ENCODE peak calls at places on chromosomes 4 and X, in four cellular contexts. Z is type B pancreatic cell, U is psoas muscle, B is fibroblast of lung. Q is an unnamed sample.

GRCh38 chr4:2583517-2583916 is 47.1 kb downstream of the FAM193A start:
- DNase-seq in U (no peak), Z (no peak), B (peak; percentile 53), Q (no peak)

GRCh38 chrX:120428309-120428708 is 40.8 kb downstream of the LAMP2 start:
- DNase-seq in U (no peak), B (peak; percentile 31), Z (no peak), Q (no peak)

GRCh38 chr4:89598602-89599001 is 238.4 kb downstream of the SNCA start:
- DNase-seq in U (no peak), Z (no peak), B (peak; percentile 48), Q (no peak)

GRCh38 chr4:15778742-15779231 is 659 bp downstream of the CD38 start:
- DNase-seq in Z (no peak), B (no peak), U (peak; percentile 62), Q (no peak)

GRCh38 chr4:5084911-5085475 is 33.7 kb downstream of the STK32B start:
- DNase-seq in U (no peak), Z (no peak), B (no peak), Q (no peak)

GRCh38 chr4:127781303-127782024 is 658 bp upstream of the HSPA4L start:
- DNase-seq in B (peak; percentile 64), U (peak; percentile 65), Z (no peak), Q (no peak)

GRCh38 chrX:83916525-83916924 is 55.6 kb downstream of the CYLC1 start:
- DNase-seq in U (no peak), Z (no peak), B (no peak), Q (no peak)

GRCh38 chr4:2231082-2231481 is 10.8 kb downstream of the HAUS3 start:
- DNase-seq in U (no peak), B (no peak), Z (no peak), Q (no peak)

GRCh38 chr4:85762204-85762884 is 287.4 kb downstream of the ARHGAP24 start:
- DNase-seq in Z (no peak), U (no peak), B (peak; percentile 89), Q (no peak)

GRCh38 chr4:45453258-45453841 is 670.5 kb downstream of the GABRG1 start:
- DNase-seq in B (peak; percentile 49), U (no peak), Z (no peak), Q (no peak)

GRCh38 chr4:84470204-84470785 is 28.8 kb downstream of the NKX6-1 start:
- DNase-seq in Z (no peak), B (no peak), U (no peak), Q (no peak)

GRCh38 chr4:186642530-186642929 is 81.1 kb downstream of the FAT1 start:
- DNase-seq in Z (no peak), B (no peak), U (no peak), Q (no peak)

GRCh38 chrX:41302293-41302868 is 31.6 kb upstream of the DDX3X start:
- DNase-seq in B (no peak), U (no peak), Z (no peak), Q (no peak)

GRCh38 chr4:108172231-108172779 is 3.6 kb upstream of the LEF1 start:
- DNase-seq in Z (peak; percentile 76), B (peak; percentile 29), U (no peak), Q (peak; percentile 31)

GRCh38 chr4:8131210-8131609 is 27.4 kb downstream of the ABLIM2 start:
- DNase-seq in B (no peak), Z (no peak), U (no peak), Q (no peak)

GRCh38 chr4:110087116-110087708 is 111.2 kb downstream of the ELOVL6 start:
- DNase-seq in U (no peak), B (peak; percentile 84), Z (no peak), Q (no peak)

GRCh38 chr4:168917150-168917779 is 92.8 kb downstream of the CBR4 start:
- DNase-seq in Z (no peak), B (peak; percentile 77), U (no peak), Q (no peak)

GRCh38 chrX:38563006-38563405 is 1.7 kb downstream of the TSPAN7 start:
- DNase-seq in U (no peak), Z (no peak), B (no peak), Q (no peak)

GRCh38 chr4:38290360-38290759 is 330.2 kb downstream of the PTTG2 start:
- DNase-seq in U (no peak), B (peak; percentile 49), Z (no peak), Q (no peak)

GRCh38 chr4:103451341-103451740 is 253.2 kb upstream of the CENPE start:
- DNase-seq in Z (no peak), B (no peak), U (no peak), Q (no peak)

GRCh38 chrX:48897157-48897620 is 379 bp downstream of the TIMM17B start:
- DNase-seq in B (peak; percentile 62), Z (peak; percentile 77), U (peak; percentile 81), Q (peak; percentile 61)

GRCh38 chr4:154534296-154534695 is 15.9 kb downstream of the PLRG1 start:
- DNase-seq in B (no peak), Z (no peak), U (no peak), Q (no peak)

GRCh38 chrX:42948723-42949122 is 170.8 kb upstream of the PPP1R2C start:
- DNase-seq in U (no peak), B (no peak), Z (no peak), Q (no peak)

GRCh38 chr4:10490996-10491395 is 33.8 kb upstream of the ZNF518B start:
- DNase-seq in Z (no peak), B (no peak), U (no peak), Q (no peak)

GRCh38 chrX:130575831-130576404 is 174.1 kb downstream of the RBMX2 start:
- DNase-seq in U (peak; percentile 16), B (peak; percentile 54), Z (no peak), Q (no peak)

GRCh38 chr4:156941940-156942548 is 29.6 kb downstream of the PDGFC start:
- DNase-seq in U (no peak), B (peak; percentile 97), Z (peak; percentile 68), Q (peak; percentile 61)

GRCh38 chrX:136822337-136823095 is 41.8 kb upstream of the ARHGEF6 start:
- DNase-seq in U (no peak), Z (no peak), B (peak; percentile 26), Q (no peak)

GRCh38 chrX:131081772-131082755 is 23.9 kb downstream of the ARHGAP36 start:
- DNase-seq in B (no peak), Z (no peak), U (no peak), Q (no peak)

GRCh38 chrX:9522756-9523155 is 57.9 kb downstream of the TBL1X start:
- DNase-seq in Z (no peak), U (no peak), B (peak; percentile 51), Q (no peak)

GRCh38 chr4:149047368-149047767 is 605.2 kb upstream of the NR3C2 start:
- DNase-seq in U (no peak), B (no peak), Z (no peak), Q (no peak)

GRCh38 chrX:21840199-21840557 is 761 bp downstream of the MBTPS2 start:
- DNase-seq in B (no peak), Z (no peak), U (no peak), Q (no peak)

GRCh38 chrX:39855748-39856129 is 242.0 kb downstream of the BCOR start:
- DNase-seq in B (peak; percentile 15), Z (no peak), U (no peak), Q (no peak)
- TF ChIP-seq CTCF in B (no peak), Z (no peak), U (no peak), Q (no peak)

DNA sequence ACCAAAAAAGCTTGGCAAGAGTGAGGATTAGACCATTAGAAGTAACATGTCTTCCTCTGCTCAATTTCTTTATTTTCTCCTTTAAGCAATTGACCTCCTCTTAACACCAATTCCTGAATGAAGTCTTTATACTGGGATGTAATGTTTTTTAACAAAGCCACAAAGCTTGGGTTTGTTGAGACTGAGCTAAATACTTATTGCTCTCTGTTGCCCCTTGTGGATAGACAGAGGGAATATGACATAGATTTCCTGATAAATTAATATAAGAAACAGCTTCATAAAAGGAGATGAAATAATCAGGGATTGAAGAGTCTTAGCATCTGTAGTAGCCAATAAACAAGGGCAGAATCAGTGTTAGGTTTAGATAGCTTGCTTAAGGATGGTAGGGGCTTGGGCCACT is 57.6 kb downstream of the CCDC160 start:
- DNase-seq in U (no peak), Z (no peak), B (peak; percentile 2), Q (no peak)
- TF ChIP-seq CTCF in U (no peak), Z (peak; percentile 65), B (peak; percentile 22), Q (peak; percentile 26)

GRCh38 chrX:12972239-12972638 is 2.7 kb upstream of the TMSB4X start:
- DNase-seq in U (no peak), B (no peak), Z (no peak), Q (no peak)
- TF ChIP-seq CTCF in U (no peak), B (no peak), Z (no peak), Q (no peak)

GRCh38 chr4:52760256-52760655 is 9.0 kb upstream of the ERVMER34-1 start:
- DNase-seq in B (no peak), U (no peak), Z (no peak), Q (no peak)
- TF ChIP-seq CTCF in B (no peak), U (no peak), Z (no peak), Q (no peak)

DNA sequence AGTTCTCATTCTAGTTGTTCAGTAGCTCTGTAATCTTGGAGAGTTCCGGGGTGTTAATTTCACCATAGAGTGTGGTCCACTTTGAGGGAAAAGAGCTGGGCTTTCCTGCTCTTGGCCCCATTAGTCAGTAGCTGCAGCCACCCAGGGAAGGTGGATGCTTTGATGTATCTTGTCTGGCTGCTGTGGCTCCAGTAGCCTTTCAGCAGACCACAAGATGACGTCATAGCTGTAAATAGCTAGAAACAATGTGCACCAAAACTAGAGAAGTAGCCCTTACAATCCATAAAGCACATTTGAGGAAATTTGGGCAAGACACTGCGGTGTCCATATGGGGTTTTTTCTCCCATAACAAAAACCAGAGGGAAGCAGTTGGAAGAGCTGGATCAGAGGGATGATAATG is 32.9 kb upstream of the PRPS2 start:
- DNase-seq in U (no peak), B (no peak), Z (no peak), Q (no peak)
- TF ChIP-seq CTCF in U (no peak), B (no peak), Z (no peak), Q (no peak)

DNA sequence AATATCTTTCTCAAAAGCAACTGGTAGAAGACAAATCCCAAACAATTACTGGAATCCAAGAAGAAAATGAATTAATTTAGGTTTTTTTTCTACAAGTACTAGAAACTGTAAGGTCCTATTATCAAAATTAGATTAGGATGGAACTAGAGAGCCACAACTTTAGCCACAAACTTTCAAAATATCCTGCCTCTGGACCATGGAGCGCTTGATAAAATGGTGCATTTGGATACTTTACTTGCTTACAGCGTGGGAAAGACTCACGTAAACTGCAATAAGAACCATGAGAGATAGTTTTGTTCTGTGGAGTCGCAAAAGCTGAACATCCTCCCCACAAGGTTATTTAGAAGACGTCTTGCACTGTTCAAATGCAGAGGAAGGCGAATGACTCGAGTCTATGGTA is at the start of gene DCAF8L2:
- DNase-seq in Z (no peak), U (no peak), B (no peak), Q (no peak)
- TF ChIP-seq CTCF in Z (no peak), U (no peak), B (no peak), Q (no peak)

GRCh38 chr4:139656614-139657486 is 8.8 kb upstream of the MGST2 start:
- DNase-seq in U (peak; percentile 41), Z (no peak), B (peak; percentile 73), Q (no peak)

GRCh38 chr4:139651282-139652194 is 14.1 kb upstream of the MGST2 start:
- DNase-seq in B (peak; percentile 88), Z (peak; percentile 79), U (peak; percentile 83), Q (peak; percentile 82)

GRCh38 chr4:139658185-139658584 is 7.4 kb upstream of the MGST2 start:
- DNase-seq in U (no peak), B (no peak), Z (no peak), Q (no peak)

GRCh38 chr4:139654516-139654915 is 11.1 kb upstream of the MGST2 start:
- DNase-seq in B (no peak), U (no peak), Z (no peak), Q (no peak)

GRCh38 chr4:139655116-139655515 is 10.5 kb upstream of the MGST2 start:
- DNase-seq in Z (no peak), B (peak; percentile 49), U (no peak), Q (no peak)
- TF ChIP-seq CTCF in Z (peak; percentile 55), B (peak; percentile 50), U (peak; percentile 33), Q (no peak)